ENCODE peak calls at places on chromosomes 11 and 22, in four cellular contexts. H, I, N and M are unnamed samples.
A peak's percentile ranks its signal among the peaks of the same experiment; 100 is the strongest.

GRCh38 chr22:30609260-30610185 is 2.5 kb downstream of the TCN2 start:
- DNase-seq in I (peak; percentile 93), N (peak; percentile 78), H (peak; percentile 78), M (peak; percentile 71)

GRCh38 chr11:10456519-10456918 is 1.5 kb downstream of the AMPD3 start:
- DNase-seq in N (no peak), I (peak; percentile 30), H (no peak), M (no peak)

GRCh38 chr11:111737180-111737876 is 28.9 kb downstream of the PPP2R1B start:
- DNase-seq in I (no peak), H (no peak), N (no peak), M (no peak)

GRCh38 chr22:23306438-23306921 is 126.2 kb downstream of the BCR start:
- DNase-seq in I (no peak), N (no peak), H (no peak), M (no peak)

GRCh38 chr22:42931421-42932196 is 74.5 kb upstream of the ARFGAP3 start:
- DNase-seq in I (peak; percentile 76), H (no peak), N (no peak), M (no peak)

GRCh38 chr22:32764330-32765116 is 37.0 kb upstream of the TIMP3 start:
- DNase-seq in N (no peak), H (no peak), I (peak; percentile 77), M (no peak)

GRCh38 chr22:29801796-29802195 is 34.6 kb downstream of the UQCR10 start:
- DNase-seq in N (no peak), H (no peak), I (no peak), M (no peak)

GRCh38 chr11:110173775-110174644 is 80.8 kb downstream of the ZC3H12C start:
- DNase-seq in N (peak; percentile 51), I (peak; percentile 58), H (peak; percentile 37), M (no peak)

GRCh38 chr22:35538801-35539321 is 1.8 kb upstream of the RASD2 start:
- DNase-seq in H (peak; percentile 64), N (peak; percentile 42), I (peak; percentile 33), M (no peak)
- TF ChIP-seq CTCF in H (peak; percentile 66), N (peak; percentile 16), I (peak; percentile 41), M (peak; percentile 70)

DNA sequence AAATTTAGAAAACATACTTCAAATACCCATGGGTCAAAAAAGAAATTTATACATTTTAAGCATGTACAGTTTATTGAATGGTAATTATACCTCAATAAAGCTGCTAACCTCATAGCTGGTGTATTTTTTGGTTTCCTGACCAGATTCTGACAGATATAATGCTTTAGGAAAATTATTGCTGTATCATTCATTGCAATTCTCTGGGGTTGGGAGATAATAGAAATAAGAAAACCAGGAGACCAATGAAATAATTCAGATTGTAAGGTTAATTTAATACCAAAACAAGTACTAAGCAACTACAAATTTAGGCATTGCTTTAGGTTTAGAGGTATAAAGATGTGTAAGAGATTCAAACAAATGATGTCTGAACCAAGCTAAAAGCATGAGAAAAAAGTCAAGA is 120.1 kb downstream of the ENTHD1 start:
- DNase-seq in I (no peak), N (no peak), H (no peak), M (no peak)
- H3K4me3 ChIP-seq in I (no peak overlapping the region), N (no peak overlapping the region), H (no peak overlapping the region), M (no peak overlapping the region)

DNA sequence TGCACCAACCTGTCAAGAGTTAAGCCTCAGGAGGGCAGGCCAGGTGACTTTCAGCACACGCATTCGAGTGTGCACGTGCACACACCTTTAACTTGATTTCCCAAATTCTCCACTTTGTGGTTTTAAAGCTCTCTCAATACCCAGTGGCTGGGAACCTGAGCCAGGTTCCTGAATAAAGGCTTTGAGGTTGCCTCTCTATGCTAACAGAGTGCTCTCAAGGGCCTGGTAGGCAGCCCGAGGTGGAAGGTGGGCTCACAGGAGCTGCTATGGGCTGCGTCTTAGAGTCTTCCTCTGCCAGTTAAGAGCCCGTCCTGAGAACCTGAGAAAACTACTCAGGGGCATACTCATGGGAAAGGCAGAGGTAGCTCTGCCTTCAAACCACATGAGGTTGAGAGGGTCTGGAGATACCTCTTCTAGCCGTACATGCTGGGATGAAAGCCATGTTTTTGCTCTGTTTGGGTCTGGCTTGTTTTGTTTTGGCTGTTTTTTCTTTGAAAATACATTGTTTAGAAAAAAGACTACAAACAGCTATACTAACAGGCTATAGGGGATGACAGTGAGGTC is 11.6 kb upstream of the SERPIND1 start:
- DNase-seq in H (no peak), I (no peak), N (no peak), M (no peak)
- TF ChIP-seq CTCF in H (no peak), I (no peak), N (no peak), M (no peak)

DNA sequence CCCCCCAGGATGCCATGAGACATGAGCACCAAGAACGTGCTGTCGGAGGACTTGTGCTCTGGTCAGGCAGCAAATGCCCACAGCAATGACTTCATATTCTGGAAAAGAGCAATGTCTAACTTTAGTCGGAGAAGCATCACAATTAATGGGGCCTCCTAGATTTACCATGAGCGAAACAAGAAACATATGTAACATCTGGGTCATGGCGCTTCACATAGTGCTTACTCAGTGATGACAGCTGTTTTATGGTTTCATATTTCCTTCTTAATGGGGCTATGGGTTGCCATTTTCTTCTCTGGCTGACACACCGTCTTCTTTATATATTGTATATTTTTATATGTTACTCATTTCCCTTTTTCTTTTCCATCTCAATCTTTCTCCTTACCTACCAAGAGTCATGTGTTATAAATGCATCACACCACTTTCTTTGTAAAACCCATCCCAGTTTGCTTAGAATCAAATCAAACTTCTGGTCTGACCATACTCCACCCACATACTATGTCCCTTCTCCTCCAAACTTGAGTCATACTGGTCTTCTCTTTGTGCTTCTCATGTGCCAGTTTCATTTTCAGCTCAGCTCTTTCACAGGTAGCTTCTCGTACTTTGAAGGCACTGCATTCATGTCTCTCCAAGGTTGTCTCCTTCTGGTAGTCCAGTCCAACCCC is 9.4 kb upstream of the CASP12 start:
- DNase-seq in I (no peak), N (no peak), H (no peak), M (no peak)
- H3K4me3 ChIP-seq in I (no peak overlapping the region), N (no peak overlapping the region), H (no peak overlapping the region), M (no peak overlapping the region)

GRCh38 chr11:113247231-113247630 is 67.2 kb upstream of the TTC12 start:
- DNase-seq in I (no peak), N (no peak), H (no peak), M (no peak)

GRCh38 chr11:113248702-113249490 is 65.5 kb upstream of the TTC12 start:
- DNase-seq in H (no peak), N (no peak), I (no peak), M (no peak)

GRCh38 chr11:113251281-113251680 is 63.1 kb upstream of the TTC12 start:
- DNase-seq in I (no peak), H (no peak), N (no peak), M (no peak)

GRCh38 chr11:113249491-113249763 is 65.0 kb upstream of the TTC12 start:
- DNase-seq in I (peak; percentile 53), N (no peak), H (peak; percentile 12), M (no peak)

GRCh38 chr11:113249786-113250185 is 64.6 kb upstream of the TTC12 start:
- DNase-seq in H (no peak), I (no peak), N (no peak), M (no peak)
- TF ChIP-seq CTCF in H (no peak), I (no peak), N (no peak), M (no peak)

GRCh38 chr11:417652-418342 is 3.0 kb upstream of the SIGIRR start:
- DNase-seq in N (no peak), I (no peak), H (no peak), M (no peak)
- H3K4me3 ChIP-seq in N (no peak overlapping the region), I (no peak overlapping the region), H (peak overlapping the region; percentile 80), M (peak overlapping the region; percentile 66)

GRCh38 chr11:65782816-65783228 is 2.0 kb upstream of the AP5B1 start:
- DNase-seq in I (no peak), N (no peak), H (no peak), M (no peak)

GRCh38 chr11:65780770-65781151 is at the start of gene AP5B1:
- DNase-seq in H (peak; percentile 85), I (peak; percentile 77), N (peak; percentile 64), M (no peak)

GRCh38 chr11:65779919-65780769 is 632 bp downstream of the AP5B1 start:
- DNase-seq in H (peak; percentile 91), I (peak; percentile 90), N (peak; percentile 76), M (no peak)

GRCh38 chr11:65781962-65782815 is 1.4 kb upstream of the AP5B1 start:
- DNase-seq in H (no peak), N (no peak), I (no peak), M (no peak)

DNA sequence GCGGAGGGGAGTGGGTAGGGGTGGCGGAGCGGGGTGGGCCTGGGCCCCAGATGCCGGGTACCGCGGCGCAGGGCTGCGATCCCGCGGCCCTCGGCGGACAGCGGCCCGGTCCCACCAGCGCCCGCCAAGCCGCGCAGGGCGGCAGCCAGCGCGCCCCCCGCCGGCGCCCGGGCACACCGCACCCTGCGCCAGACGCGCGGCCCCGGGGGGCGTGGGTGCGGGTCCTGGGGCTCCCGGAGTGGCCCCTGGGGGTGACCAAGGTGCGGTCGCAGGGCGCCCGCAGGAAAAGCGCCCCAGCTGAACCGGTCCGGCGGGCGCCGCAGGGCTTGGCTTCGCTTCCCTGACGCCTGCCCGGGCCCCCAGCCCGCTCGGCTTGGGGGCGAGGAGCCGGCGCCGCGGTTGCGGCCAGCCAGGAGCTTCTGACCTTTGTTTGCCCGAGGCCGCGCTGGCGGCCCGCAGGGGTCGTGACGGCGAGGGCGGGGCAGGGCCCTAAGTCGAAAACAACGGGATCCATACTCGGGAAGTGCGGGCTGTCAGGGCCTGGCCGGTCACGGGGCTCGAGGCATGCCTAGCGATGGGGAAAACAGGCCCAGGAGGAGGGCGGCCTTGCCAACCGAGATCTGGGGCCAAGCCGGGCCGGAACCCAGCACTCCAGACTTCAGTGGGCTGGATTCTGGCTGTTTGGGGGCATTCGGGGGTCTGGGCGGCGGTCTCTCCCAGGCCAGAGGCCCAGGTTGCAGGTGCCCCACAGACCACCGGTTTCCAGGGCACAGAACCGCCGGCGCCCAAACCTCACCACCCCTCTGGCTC is 581 bp upstream of the AP5B1 start:
- DNase-seq in I (no peak), N (peak; percentile 54), H (peak; percentile 39), M (no peak)
- TF ChIP-seq CTCF in I (peak; percentile 7), N (peak; percentile 48), H (peak; percentile 23), M (no peak)